ENCODE peak calls at places on chromosome 22, in eight cellular contexts. One of them, this sample, is unnamed.
A peak's percentile ranks its signal among the peaks of the same experiment; 100 is the strongest.

GRCh38 chr22:42202669-42203068 is 67.8 kb downstream of the TCF20 start:
- DNase-seq in cerebellar cortex: no peak
- DNase-seq in SW480: no peak
- DNase-seq in GM12864: no peak
- DNase-seq in germinal center: no peak
- DNase-seq in fibroblast of mammary gland: peak; percentile 30
- DNase-seq in activated T-helper 1 cell treated with anti-CD3 and anti-CD28 coated beads, Interleukin-12 subunit alpha, Interleukin-12 subunit beta, Interleukin-2, Interleukin-4 antibody, amounts not matched to agents 30 ng/mL and 10 ng/mL and 1 ng/mL, durations not matched to agents 14 hours and 24 hours and 36 hours: peak; percentile 48
- DNase-seq in lung microvascular endothelial cell: peak; percentile 7
- DNase-seq in this sample: peak; percentile 14

GRCh38 chr22:30941363-30941740 is 27.2 kb downstream of the MORC2 start:
- DNase-seq in cerebellar cortex: no peak
- DNase-seq in lung microvascular endothelial cell: no peak
- DNase-seq in germinal center: no peak
- DNase-seq in fibroblast of mammary gland: no peak
- DNase-seq in activated T-helper 1 cell treated with anti-CD3 and anti-CD28 coated beads, Interleukin-12 subunit alpha, Interleukin-12 subunit beta, Interleukin-2, Interleukin-4 antibody, amounts not matched to agents 30 ng/mL and 10 ng/mL and 1 ng/mL, durations not matched to agents 14 hours and 24 hours and 36 hours: no peak
- DNase-seq in SW480: no peak
- DNase-seq in GM12864: no peak
- DNase-seq in this sample: no peak

GRCh38 chr22:37221424-37222336 is 9.4 kb upstream of the SSTR3 start:
- DNase-seq in cerebellar cortex: no peak
- DNase-seq in SW480: no peak
- DNase-seq in GM12864: no peak
- DNase-seq in germinal center: no peak
- DNase-seq in lung microvascular endothelial cell: no peak
- DNase-seq in fibroblast of mammary gland: no peak
- DNase-seq in activated T-helper 1 cell treated with anti-CD3 and anti-CD28 coated beads, Interleukin-12 subunit alpha, Interleukin-12 subunit beta, Interleukin-2, Interleukin-4 antibody, amounts not matched to agents 30 ng/mL and 10 ng/mL and 1 ng/mL, durations not matched to agents 14 hours and 24 hours and 36 hours: no peak
- DNase-seq in this sample: no peak

GRCh38 chr22:40044870-40045834 is 50.4 kb downstream of the FAM83F start:
- DNase-seq in germinal center: peak; percentile 81
- DNase-seq in SW480: peak; percentile 35
- DNase-seq in cerebellar cortex: peak; percentile 35
- DNase-seq in lung microvascular endothelial cell: peak; percentile 47
- DNase-seq in fibroblast of mammary gland: peak; percentile 22
- DNase-seq in activated T-helper 1 cell treated with anti-CD3 and anti-CD28 coated beads, Interleukin-12 subunit alpha, Interleukin-12 subunit beta, Interleukin-2, Interleukin-4 antibody, amounts not matched to agents 30 ng/mL and 10 ng/mL and 1 ng/mL, durations not matched to agents 14 hours and 24 hours and 36 hours: peak; percentile 65
- DNase-seq in GM12864: peak; percentile 29
- DNase-seq in this sample: peak; percentile 16

GRCh38 chr22:40310081-40310770 is 36.1 kb upstream of the ADSL start:
- DNase-seq in SW480: no peak
- DNase-seq in fibroblast of mammary gland: peak; percentile 91
- DNase-seq in GM12864: no peak
- DNase-seq in activated T-helper 1 cell treated with anti-CD3 and anti-CD28 coated beads, Interleukin-12 subunit alpha, Interleukin-12 subunit beta, Interleukin-2, Interleukin-4 antibody, amounts not matched to agents 30 ng/mL and 10 ng/mL and 1 ng/mL, durations not matched to agents 14 hours and 24 hours and 36 hours: no peak
- DNase-seq in germinal center: no peak
- DNase-seq in lung microvascular endothelial cell: peak; percentile 14
- DNase-seq in cerebellar cortex: no peak
- DNase-seq in this sample: peak; percentile 81

GRCh38 chr22:20638143-20638870 is 130.9 kb downstream of the MED15 start:
- DNase-seq in activated T-helper 1 cell treated with anti-CD3 and anti-CD28 coated beads, Interleukin-12 subunit alpha, Interleukin-12 subunit beta, Interleukin-2, Interleukin-4 antibody, amounts not matched to agents 30 ng/mL and 10 ng/mL and 1 ng/mL, durations not matched to agents 14 hours and 24 hours and 36 hours: no peak
- DNase-seq in germinal center: no peak
- DNase-seq in fibroblast of mammary gland: no peak
- DNase-seq in cerebellar cortex: no peak
- DNase-seq in GM12864: no peak
- DNase-seq in SW480: no peak
- DNase-seq in lung microvascular endothelial cell: no peak
- DNase-seq in this sample: no peak

GRCh38 chr22:19932367-19933206 is 9.0 kb upstream of the COMT start:
- DNase-seq in SW480: no peak
- DNase-seq in fibroblast of mammary gland: no peak
- DNase-seq in activated T-helper 1 cell treated with anti-CD3 and anti-CD28 coated beads, Interleukin-12 subunit alpha, Interleukin-12 subunit beta, Interleukin-2, Interleukin-4 antibody, amounts not matched to agents 30 ng/mL and 10 ng/mL and 1 ng/mL, durations not matched to agents 14 hours and 24 hours and 36 hours: no peak
- DNase-seq in GM12864: no peak
- DNase-seq in lung microvascular endothelial cell: no peak
- DNase-seq in germinal center: no peak
- DNase-seq in cerebellar cortex: peak; percentile 46
- DNase-seq in this sample: no peak

GRCh38 chr22:32407936-32408335 is 4.1 kb downstream of the RTCB start:
- DNase-seq in lung microvascular endothelial cell: no peak
- DNase-seq in SW480: no peak
- DNase-seq in GM12864: no peak
- DNase-seq in fibroblast of mammary gland: no peak
- DNase-seq in germinal center: no peak
- DNase-seq in activated T-helper 1 cell treated with anti-CD3 and anti-CD28 coated beads, Interleukin-12 subunit alpha, Interleukin-12 subunit beta, Interleukin-2, Interleukin-4 antibody, amounts not matched to agents 30 ng/mL and 10 ng/mL and 1 ng/mL, durations not matched to agents 14 hours and 24 hours and 36 hours: no peak
- DNase-seq in cerebellar cortex: no peak
- DNase-seq in this sample: no peak

GRCh38 chr22:38754247-38755154 is 1.3 kb downstream of the SUN2 start:
- DNase-seq in germinal center: peak; percentile 60
- DNase-seq in SW480: peak; percentile 45
- DNase-seq in GM12864: no peak
- DNase-seq in activated T-helper 1 cell treated with anti-CD3 and anti-CD28 coated beads, Interleukin-12 subunit alpha, Interleukin-12 subunit beta, Interleukin-2, Interleukin-4 antibody, amounts not matched to agents 30 ng/mL and 10 ng/mL and 1 ng/mL, durations not matched to agents 14 hours and 24 hours and 36 hours: no peak
- DNase-seq in lung microvascular endothelial cell: peak; percentile 43
- DNase-seq in fibroblast of mammary gland: peak; percentile 57
- DNase-seq in cerebellar cortex: peak; percentile 88
- DNase-seq in this sample: peak; percentile 44

GRCh38 chr22:39243443-39244072 is 1.2 kb downstream of the PDGFB start:
- DNase-seq in activated T-helper 1 cell treated with anti-CD3 and anti-CD28 coated beads, Interleukin-12 subunit alpha, Interleukin-12 subunit beta, Interleukin-2, Interleukin-4 antibody, amounts not matched to agents 30 ng/mL and 10 ng/mL and 1 ng/mL, durations not matched to agents 14 hours and 24 hours and 36 hours: no peak
- DNase-seq in lung microvascular endothelial cell: peak; percentile 30
- DNase-seq in fibroblast of mammary gland: no peak
- DNase-seq in GM12864: no peak
- DNase-seq in cerebellar cortex: no peak
- DNase-seq in SW480: peak; percentile 48
- DNase-seq in germinal center: no peak
- DNase-seq in this sample: no peak

GRCh38 chr22:43862074-43862881 is at the start of gene SULT4A1:
- DNase-seq in germinal center: no peak
- DNase-seq in lung microvascular endothelial cell: no peak
- DNase-seq in fibroblast of mammary gland: peak; percentile 24
- DNase-seq in GM12864: no peak
- DNase-seq in activated T-helper 1 cell treated with anti-CD3 and anti-CD28 coated beads, Interleukin-12 subunit alpha, Interleukin-12 subunit beta, Interleukin-2, Interleukin-4 antibody, amounts not matched to agents 30 ng/mL and 10 ng/mL and 1 ng/mL, durations not matched to agents 14 hours and 24 hours and 36 hours: no peak
- DNase-seq in cerebellar cortex: peak; percentile 55
- DNase-seq in SW480: no peak
- DNase-seq in this sample: no peak

GRCh38 chr22:39259698-39260097 is 14.9 kb upstream of the PDGFB start:
- DNase-seq in SW480: no peak
- DNase-seq in cerebellar cortex: no peak
- DNase-seq in lung microvascular endothelial cell: no peak
- DNase-seq in germinal center: no peak
- DNase-seq in activated T-helper 1 cell treated with anti-CD3 and anti-CD28 coated beads, Interleukin-12 subunit alpha, Interleukin-12 subunit beta, Interleukin-2, Interleukin-4 antibody, amounts not matched to agents 30 ng/mL and 10 ng/mL and 1 ng/mL, durations not matched to agents 14 hours and 24 hours and 36 hours: no peak
- DNase-seq in GM12864: no peak
- DNase-seq in fibroblast of mammary gland: no peak
- DNase-seq in this sample: no peak

GRCh38 chr22:22895776-22896445 is 8.3 kb downstream of the IGLL5 start:
- DNase-seq in activated T-helper 1 cell treated with anti-CD3 and anti-CD28 coated beads, Interleukin-12 subunit alpha, Interleukin-12 subunit beta, Interleukin-2, Interleukin-4 antibody, amounts not matched to agents 30 ng/mL and 10 ng/mL and 1 ng/mL, durations not matched to agents 14 hours and 24 hours and 36 hours: no peak
- DNase-seq in fibroblast of mammary gland: no peak
- DNase-seq in cerebellar cortex: no peak
- DNase-seq in SW480: no peak
- DNase-seq in GM12864: no peak
- DNase-seq in germinal center: no peak
- DNase-seq in lung microvascular endothelial cell: no peak
- DNase-seq in this sample: no peak

GRCh38 chr22:39526736-39527171 is 5.8 kb downstream of the RPS19BP1 start:
- DNase-seq in fibroblast of mammary gland: no peak
- DNase-seq in activated T-helper 1 cell treated with anti-CD3 and anti-CD28 coated beads, Interleukin-12 subunit alpha, Interleukin-12 subunit beta, Interleukin-2, Interleukin-4 antibody, amounts not matched to agents 30 ng/mL and 10 ng/mL and 1 ng/mL, durations not matched to agents 14 hours and 24 hours and 36 hours: no peak
- DNase-seq in lung microvascular endothelial cell: no peak
- DNase-seq in germinal center: no peak
- DNase-seq in GM12864: no peak
- DNase-seq in cerebellar cortex: no peak
- DNase-seq in SW480: no peak
- DNase-seq in this sample: no peak

GRCh38 chr22:16932577-16932976 is 75.4 kb downstream of the GAB4 start:
- DNase-seq in fibroblast of mammary gland: no peak
- DNase-seq in cerebellar cortex: peak; percentile 16
- DNase-seq in germinal center: no peak
- DNase-seq in activated T-helper 1 cell treated with anti-CD3 and anti-CD28 coated beads, Interleukin-12 subunit alpha, Interleukin-12 subunit beta, Interleukin-2, Interleukin-4 antibody, amounts not matched to agents 30 ng/mL and 10 ng/mL and 1 ng/mL, durations not matched to agents 14 hours and 24 hours and 36 hours: no peak
- DNase-seq in SW480: peak; percentile 23
- DNase-seq in GM12864: no peak
- DNase-seq in lung microvascular endothelial cell: no peak
- DNase-seq in this sample: no peak

GRCh38 chr22:42726811-42727210 is 6.1 kb upstream of the A4GALT start:
- DNase-seq in activated T-helper 1 cell treated with anti-CD3 and anti-CD28 coated beads, Interleukin-12 subunit alpha, Interleukin-12 subunit beta, Interleukin-2, Interleukin-4 antibody, amounts not matched to agents 30 ng/mL and 10 ng/mL and 1 ng/mL, durations not matched to agents 14 hours and 24 hours and 36 hours: no peak
- DNase-seq in lung microvascular endothelial cell: no peak
- DNase-seq in fibroblast of mammary gland: no peak
- DNase-seq in GM12864: no peak
- DNase-seq in cerebellar cortex: no peak
- DNase-seq in germinal center: no peak
- DNase-seq in SW480: no peak
- DNase-seq in this sample: no peak

GRCh38 chr22:49637255-49637760 is 190.4 kb downstream of the BRD1 start:
- DNase-seq in germinal center: no peak
- DNase-seq in GM12864: no peak
- DNase-seq in activated T-helper 1 cell treated with anti-CD3 and anti-CD28 coated beads, Interleukin-12 subunit alpha, Interleukin-12 subunit beta, Interleukin-2, Interleukin-4 antibody, amounts not matched to agents 30 ng/mL and 10 ng/mL and 1 ng/mL, durations not matched to agents 14 hours and 24 hours and 36 hours: no peak
- DNase-seq in SW480: no peak
- DNase-seq in lung microvascular endothelial cell: no peak
- DNase-seq in fibroblast of mammary gland: no peak
- DNase-seq in cerebellar cortex: no peak
- DNase-seq in this sample: no peak

GRCh38 chr22:31327786-31328544 is 18.2 kb downstream of the PATZ1 start:
- DNase-seq in activated T-helper 1 cell treated with anti-CD3 and anti-CD28 coated beads, Interleukin-12 subunit alpha, Interleukin-12 subunit beta, Interleukin-2, Interleukin-4 antibody, amounts not matched to agents 30 ng/mL and 10 ng/mL and 1 ng/mL, durations not matched to agents 14 hours and 24 hours and 36 hours: no peak
- DNase-seq in cerebellar cortex: no peak
- DNase-seq in GM12864: no peak
- DNase-seq in germinal center: no peak
- DNase-seq in lung microvascular endothelial cell: no peak
- DNase-seq in fibroblast of mammary gland: no peak
- DNase-seq in SW480: no peak
- DNase-seq in this sample: no peak

GRCh38 chr22:37498289-37498909 is 12.2 kb upstream of the MFNG start:
- DNase-seq in cerebellar cortex: peak; percentile 35
- DNase-seq in fibroblast of mammary gland: no peak
- DNase-seq in SW480: peak; percentile 57
- DNase-seq in lung microvascular endothelial cell: peak; percentile 31
- DNase-seq in activated T-helper 1 cell treated with anti-CD3 and anti-CD28 coated beads, Interleukin-12 subunit alpha, Interleukin-12 subunit beta, Interleukin-2, Interleukin-4 antibody, amounts not matched to agents 30 ng/mL and 10 ng/mL and 1 ng/mL, durations not matched to agents 14 hours and 24 hours and 36 hours: peak; percentile 53
- DNase-seq in GM12864: no peak
- DNase-seq in germinal center: peak; percentile 94
- DNase-seq in this sample: no peak

GRCh38 chr22:44363214-44363979 is 50.6 kb upstream of the SHISAL1 start:
- DNase-seq in germinal center: no peak
- DNase-seq in cerebellar cortex: peak; percentile 15
- DNase-seq in SW480: no peak
- DNase-seq in GM12864: no peak
- DNase-seq in activated T-helper 1 cell treated with anti-CD3 and anti-CD28 coated beads, Interleukin-12 subunit alpha, Interleukin-12 subunit beta, Interleukin-2, Interleukin-4 antibody, amounts not matched to agents 30 ng/mL and 10 ng/mL and 1 ng/mL, durations not matched to agents 14 hours and 24 hours and 36 hours: no peak
- DNase-seq in fibroblast of mammary gland: peak; percentile 97
- DNase-seq in lung microvascular endothelial cell: peak; percentile 95
- DNase-seq in this sample: peak; percentile 98

GRCh38 chr22:42297778-42298177 is 27.3 kb upstream of the TCF20 start:
- DNase-seq in SW480: no peak
- DNase-seq in germinal center: no peak
- DNase-seq in activated T-helper 1 cell treated with anti-CD3 and anti-CD28 coated beads, Interleukin-12 subunit alpha, Interleukin-12 subunit beta, Interleukin-2, Interleukin-4 antibody, amounts not matched to agents 30 ng/mL and 10 ng/mL and 1 ng/mL, durations not matched to agents 14 hours and 24 hours and 36 hours: no peak
- DNase-seq in lung microvascular endothelial cell: no peak
- DNase-seq in fibroblast of mammary gland: no peak
- DNase-seq in GM12864: no peak
- DNase-seq in cerebellar cortex: no peak
- DNase-seq in this sample: no peak

GRCh38 chr22:49811014-49811791 is 16.5 kb downstream of the BRD1 start:
- DNase-seq in SW480: no peak
- DNase-seq in activated T-helper 1 cell treated with anti-CD3 and anti-CD28 coated beads, Interleukin-12 subunit alpha, Interleukin-12 subunit beta, Interleukin-2, Interleukin-4 antibody, amounts not matched to agents 30 ng/mL and 10 ng/mL and 1 ng/mL, durations not matched to agents 14 hours and 24 hours and 36 hours: no peak
- DNase-seq in germinal center: no peak
- DNase-seq in fibroblast of mammary gland: no peak
- DNase-seq in lung microvascular endothelial cell: no peak
- DNase-seq in cerebellar cortex: no peak
- DNase-seq in GM12864: no peak
- DNase-seq in this sample: no peak

GRCh38 chr22:38696606-38697005 is 4.1 kb downstream of the JOSD1 start:
- DNase-seq in lung microvascular endothelial cell: peak; percentile 92
- DNase-seq in germinal center: no peak
- DNase-seq in GM12864: no peak
- DNase-seq in cerebellar cortex: no peak
- DNase-seq in activated T-helper 1 cell treated with anti-CD3 and anti-CD28 coated beads, Interleukin-12 subunit alpha, Interleukin-12 subunit beta, Interleukin-2, Interleukin-4 antibody, amounts not matched to agents 30 ng/mL and 10 ng/mL and 1 ng/mL, durations not matched to agents 14 hours and 24 hours and 36 hours: no peak
- DNase-seq in fibroblast of mammary gland: peak; percentile 92
- DNase-seq in SW480: peak; percentile 60
- DNase-seq in this sample: peak; percentile 68

GRCh38 chr22:17112491-17113042 is 8.6 kb downstream of the TMEM121B start:
- DNase-seq in fibroblast of mammary gland: no peak
- DNase-seq in germinal center: no peak
- DNase-seq in activated T-helper 1 cell treated with anti-CD3 and anti-CD28 coated beads, Interleukin-12 subunit alpha, Interleukin-12 subunit beta, Interleukin-2, Interleukin-4 antibody, amounts not matched to agents 30 ng/mL and 10 ng/mL and 1 ng/mL, durations not matched to agents 14 hours and 24 hours and 36 hours: no peak
- DNase-seq in lung microvascular endothelial cell: no peak
- DNase-seq in cerebellar cortex: no peak
- DNase-seq in GM12864: no peak
- DNase-seq in SW480: no peak
- DNase-seq in this sample: no peak

GRCh38 chr22:46902998-46903916 is 140.8 kb downstream of the TBC1D22A start:
- DNase-seq in GM12864: no peak
- DNase-seq in fibroblast of mammary gland: no peak
- DNase-seq in lung microvascular endothelial cell: no peak
- DNase-seq in germinal center: no peak
- DNase-seq in activated T-helper 1 cell treated with anti-CD3 and anti-CD28 coated beads, Interleukin-12 subunit alpha, Interleukin-12 subunit beta, Interleukin-2, Interleukin-4 antibody, amounts not matched to agents 30 ng/mL and 10 ng/mL and 1 ng/mL, durations not matched to agents 14 hours and 24 hours and 36 hours: no peak
- DNase-seq in cerebellar cortex: peak; percentile 13
- DNase-seq in SW480: no peak
- DNase-seq in this sample: no peak

GRCh38 chr22:49734390-49734789 is 93.3 kb downstream of the BRD1 start:
- DNase-seq in cerebellar cortex: no peak
- DNase-seq in lung microvascular endothelial cell: no peak
- DNase-seq in activated T-helper 1 cell treated with anti-CD3 and anti-CD28 coated beads, Interleukin-12 subunit alpha, Interleukin-12 subunit beta, Interleukin-2, Interleukin-4 antibody, amounts not matched to agents 30 ng/mL and 10 ng/mL and 1 ng/mL, durations not matched to agents 14 hours and 24 hours and 36 hours: no peak
- DNase-seq in GM12864: no peak
- DNase-seq in fibroblast of mammary gland: no peak
- DNase-seq in germinal center: no peak
- DNase-seq in SW480: no peak
- DNase-seq in this sample: no peak

GRCh38 chr22:17213976-17214375 is 5.3 kb downstream of the ADA2 start:
- DNase-seq in activated T-helper 1 cell treated with anti-CD3 and anti-CD28 coated beads, Interleukin-12 subunit alpha, Interleukin-12 subunit beta, Interleukin-2, Interleukin-4 antibody, amounts not matched to agents 30 ng/mL and 10 ng/mL and 1 ng/mL, durations not matched to agents 14 hours and 24 hours and 36 hours: peak; percentile 31
- DNase-seq in germinal center: no peak
- DNase-seq in fibroblast of mammary gland: peak; percentile 37
- DNase-seq in SW480: no peak
- DNase-seq in GM12864: no peak
- DNase-seq in lung microvascular endothelial cell: peak; percentile 54
- DNase-seq in cerebellar cortex: peak; percentile 55
- DNase-seq in this sample: no peak

GRCh38 chr22:30423296-30423958 is 2.1 kb upstream of the MTFP1 start:
- DNase-seq in cerebellar cortex: no peak
- DNase-seq in fibroblast of mammary gland: no peak
- DNase-seq in germinal center: peak; percentile 23
- DNase-seq in GM12864: no peak
- DNase-seq in activated T-helper 1 cell treated with anti-CD3 and anti-CD28 coated beads, Interleukin-12 subunit alpha, Interleukin-12 subunit beta, Interleukin-2, Interleukin-4 antibody, amounts not matched to agents 30 ng/mL and 10 ng/mL and 1 ng/mL, durations not matched to agents 14 hours and 24 hours and 36 hours: peak; percentile 44
- DNase-seq in lung microvascular endothelial cell: no peak
- DNase-seq in SW480: peak; percentile 45
- DNase-seq in this sample: no peak

GRCh38 chr22:50547231-50547851 is 1.6 kb downstream of the KLHDC7B start:
- DNase-seq in SW480: no peak
- DNase-seq in germinal center: no peak
- DNase-seq in activated T-helper 1 cell treated with anti-CD3 and anti-CD28 coated beads, Interleukin-12 subunit alpha, Interleukin-12 subunit beta, Interleukin-2, Interleukin-4 antibody, amounts not matched to agents 30 ng/mL and 10 ng/mL and 1 ng/mL, durations not matched to agents 14 hours and 24 hours and 36 hours: no peak
- DNase-seq in lung microvascular endothelial cell: no peak
- DNase-seq in fibroblast of mammary gland: no peak
- DNase-seq in GM12864: no peak
- DNase-seq in cerebellar cortex: no peak
- DNase-seq in this sample: no peak

GRCh38 chr22:45680932-45681700 is 9.5 kb downstream of the ATXN10 start:
- DNase-seq in germinal center: no peak
- DNase-seq in GM12864: no peak
- DNase-seq in cerebellar cortex: no peak
- DNase-seq in fibroblast of mammary gland: peak; percentile 79
- DNase-seq in SW480: no peak
- DNase-seq in lung microvascular endothelial cell: peak; percentile 30
- DNase-seq in activated T-helper 1 cell treated with anti-CD3 and anti-CD28 coated beads, Interleukin-12 subunit alpha, Interleukin-12 subunit beta, Interleukin-2, Interleukin-4 antibody, amounts not matched to agents 30 ng/mL and 10 ng/mL and 1 ng/mL, durations not matched to agents 14 hours and 24 hours and 36 hours: no peak
- DNase-seq in this sample: peak; percentile 90

GRCh38 chr22:49957826-49958461 is 2.6 kb upstream of the PIM3 start:
- DNase-seq in fibroblast of mammary gland: no peak
- DNase-seq in activated T-helper 1 cell treated with anti-CD3 and anti-CD28 coated beads, Interleukin-12 subunit alpha, Interleukin-12 subunit beta, Interleukin-2, Interleukin-4 antibody, amounts not matched to agents 30 ng/mL and 10 ng/mL and 1 ng/mL, durations not matched to agents 14 hours and 24 hours and 36 hours: no peak
- DNase-seq in lung microvascular endothelial cell: no peak
- DNase-seq in GM12864: no peak
- DNase-seq in cerebellar cortex: no peak
- DNase-seq in SW480: no peak
- DNase-seq in germinal center: no peak
- DNase-seq in this sample: no peak

GRCh38 chr22:24421428-24421931 is 5.9 kb upstream of the ADORA2A start:
- DNase-seq in lung microvascular endothelial cell: no peak
- DNase-seq in germinal center: peak; percentile 73
- DNase-seq in fibroblast of mammary gland: no peak
- DNase-seq in activated T-helper 1 cell treated with anti-CD3 and anti-CD28 coated beads, Interleukin-12 subunit alpha, Interleukin-12 subunit beta, Interleukin-2, Interleukin-4 antibody, amounts not matched to agents 30 ng/mL and 10 ng/mL and 1 ng/mL, durations not matched to agents 14 hours and 24 hours and 36 hours: no peak
- DNase-seq in cerebellar cortex: peak; percentile 38
- DNase-seq in GM12864: no peak
- DNase-seq in SW480: peak; percentile 17
- DNase-seq in this sample: no peak

GRCh38 chr22:42891696-42892095 is 34.6 kb upstream of the ARFGAP3 start:
- DNase-seq in activated T-helper 1 cell treated with anti-CD3 and anti-CD28 coated beads, Interleukin-12 subunit alpha, Interleukin-12 subunit beta, Interleukin-2, Interleukin-4 antibody, amounts not matched to agents 30 ng/mL and 10 ng/mL and 1 ng/mL, durations not matched to agents 14 hours and 24 hours and 36 hours: no peak
- DNase-seq in GM12864: no peak
- DNase-seq in fibroblast of mammary gland: no peak
- DNase-seq in cerebellar cortex: no peak
- DNase-seq in germinal center: no peak
- DNase-seq in lung microvascular endothelial cell: no peak
- DNase-seq in SW480: no peak
- DNase-seq in this sample: no peak

GRCh38 chr22:47884775-47885174 is 1122.3 kb downstream of the TBC1D22A start:
- DNase-seq in SW480: no peak
- DNase-seq in cerebellar cortex: no peak
- DNase-seq in activated T-helper 1 cell treated with anti-CD3 and anti-CD28 coated beads, Interleukin-12 subunit alpha, Interleukin-12 subunit beta, Interleukin-2, Interleukin-4 antibody, amounts not matched to agents 30 ng/mL and 10 ng/mL and 1 ng/mL, durations not matched to agents 14 hours and 24 hours and 36 hours: no peak
- DNase-seq in germinal center: no peak
- DNase-seq in fibroblast of mammary gland: no peak
- DNase-seq in GM12864: no peak
- DNase-seq in lung microvascular endothelial cell: no peak
- DNase-seq in this sample: no peak